ENCODE peak calls at places on chromosomes 12 and 14, in five cellular contexts. J, W, C, Y and L are unnamed samples.

GRCh38 chr12:96506776-96507175 is 17.4 kb downstream of the CFAP54 start:
- DNase-seq in J (no peak), W (no peak), C (no peak), Y (no peak), L (no peak)

GRCh38 chr12:28057856-28058615 is 85.5 kb upstream of the PTHLH start:
- DNase-seq in J (no peak), W (no peak), C (no peak), Y (no peak), L (peak; percentile 16)

GRCh38 chr14:96286251-96286650 is 30.2 kb downstream of the BDKRB1 start:
- DNase-seq in J (no peak), W (no peak), C (no peak), Y (no peak), L (no peak)

GRCh38 chr12:57610553-57611115 is 601 bp upstream of the ARHGEF25 start:
- DNase-seq in J (no peak), W (no peak), C (no peak), Y (no peak), L (no peak)

GRCh38 chr12:25553083-25553482 is at the start of gene LMNTD1:
- DNase-seq in J (no peak), W (peak; percentile 59), C (no peak), Y (no peak), L (no peak)

GRCh38 chr12:54030889-54031860 is 1.7 kb upstream of the HOXC5 start:
- DNase-seq in J (no peak), W (no peak), C (no peak), Y (no peak), L (no peak)

GRCh38 chr12:119942386-119942785 is 46.6 kb upstream of the BICDL1 start:
- DNase-seq in J (no peak), W (no peak), C (no peak), Y (no peak), L (no peak)

GRCh38 chr12:57236224-57236924 is 6.9 kb downstream of the SHMT2 start:
- DNase-seq in J (no peak), W (no peak), C (no peak), Y (no peak), L (no peak)

GRCh38 chr12:62259311-62259992 is 752 bp upstream of the USP15 start:
- DNase-seq in J (no peak), W (no peak), C (no peak), Y (peak; percentile 61), L (no peak)

GRCh38 chr14:44392984-44393383 is 114.1 kb downstream of the FSCB start:
- DNase-seq in J (no peak), W (no peak), C (no peak), Y (no peak), L (no peak)

GRCh38 chr12:120247183-120247582 is 18.3 kb downstream of the PXN start:
- DNase-seq in J (no peak), W (no peak), C (no peak), Y (no peak), L (no peak)

GRCh38 chr12:44259890-44260289 is 424.0 kb downstream of the TMEM117 start:
- DNase-seq in J (no peak), W (no peak), C (no peak), Y (no peak), L (no peak)

GRCh38 chr14:31228533-31228932 is 20.9 kb upstream of the HECTD1 start:
- DNase-seq in J (no peak), W (no peak), C (no peak), Y (no peak), L (no peak)

GRCh38 chr14:100083706-100084105 is 18.5 kb downstream of the EVL start:
- DNase-seq in J (no peak), W (peak; percentile 84), C (no peak), Y (no peak), L (no peak)

GRCh38 chr12:9866786-9867379 is 2.3 kb downstream of the CLEC2B start:
- DNase-seq in J (no peak), W (no peak), C (no peak), Y (no peak), L (no peak)

GRCh38 chr12:122836027-122836921 is 1.0 kb downstream of the HIP1R start:
- DNase-seq in J (peak; percentile 40), W (no peak), C (no peak), Y (peak; percentile 60), L (peak; percentile 51)

GRCh38 chr12:10722905-10723866 is at the start of gene YBX3:
- DNase-seq in J (peak; percentile 89), W (no peak), C (peak; percentile 6), Y (peak; percentile 68), L (peak; percentile 91)

GRCh38 chr12:1848741-1849140 is 28.4 kb downstream of the LRTM2 start:
- DNase-seq in J (no peak), W (no peak), C (no peak), Y (no peak), L (no peak)

GRCh38 chr14:65211341-65211987 is 109.1 kb upstream of the MAX start:
- DNase-seq in J (no peak), W (no peak), C (no peak), Y (no peak), L (no peak)